ENCODE peak calls at places on chromosomes 1 and 21, in four cellular contexts. M is SK-N-SH, X is HepG2, C is H1. V is an unnamed sample.

GRCh38 chr1:156894001-156894400 is 483 bp downstream of the PEAR1 start:
- DNase-seq in M (no peak), X (no peak), C (no peak), V (no peak)

GRCh38 chr1:36743286-36744005 is 260.7 kb upstream of the CSF3R start:
- DNase-seq in M (no peak), X (no peak), C (no peak), V (no peak)

GRCh38 chr1:32969556-32969955 is 4.9 kb upstream of the RNF19B start:
- DNase-seq in M (no peak), X (no peak), C (no peak), V (no peak)

GRCh38 chr1:29640428-29640785 is 404.1 kb downstream of the PTPRU start:
- DNase-seq in M (no peak), X (no peak), C (peak; percentile 28), V (no peak)

GRCh38 chr1:83773059-83773458 is 225.9 kb downstream of the TTLL7 start:
- DNase-seq in M (no peak), X (no peak), C (no peak), V (no peak)

GRCh38 chr1:150763018-150763417 is 2.6 kb downstream of the CTSS start:
- DNase-seq in M (no peak), X (no peak), C (no peak), V (no peak)

GRCh38 chr1:14552246-14552970 is 46.1 kb upstream of the KAZN start:
- DNase-seq in M (no peak), X (no peak), C (no peak), V (no peak)

GRCh38 chr1:39761557-39762260 is 9.4 kb downstream of the OXCT2 start:
- DNase-seq in M (no peak), X (no peak), C (no peak), V (no peak)

GRCh38 chr1:41313661-41314131 is 47.5 kb upstream of the FOXO6 start:
- DNase-seq in M (peak; percentile 47), X (peak; percentile 24), C (peak; percentile 70), V (no peak)

GRCh38 chr1:179767177-179767581 is 24.1 kb downstream of the FAM163A start:
- DNase-seq in M (peak; percentile 84), X (no peak), C (no peak), V (no peak)

GRCh38 chr1:201332616-201333335 is 44.7 kb downstream of the TNNT2 start:
- DNase-seq in M (no peak), X (no peak), C (no peak), V (no peak)

GRCh38 chr1:183595537-183595936 is 5.3 kb upstream of the NCF2 start:
- DNase-seq in M (no peak), X (no peak), C (no peak), V (no peak)

GRCh38 chr1:25651036-25651640 is 34.5 kb downstream of the MAN1C1 start:
- DNase-seq in M (peak; percentile 7), X (no peak), C (peak; percentile 43), V (no peak)

GRCh38 chr21:46082638-46083270 is 15.2 kb upstream of the COL6A2 start:
- DNase-seq in M (no peak), X (no peak), C (no peak), V (no peak)

GRCh38 chr1:70811815-70812214 is 235.8 kb downstream of the PTGER3 start:
- DNase-seq in M (no peak), X (no peak), C (no peak), V (no peak)

GRCh38 chr1:115134850-115135484 is 45.7 kb upstream of the TSPAN2 start:
- DNase-seq in M (no peak), X (no peak), C (no peak), V (no peak)

GRCh38 chr1:215526147-215526845 is 40.8 kb upstream of the KCTD3 start:
- DNase-seq in M (peak; percentile 15), X (peak; percentile 45), C (no peak), V (peak; percentile 16)
- TF ChIP-seq TCF12 in M (no peak), X (no peak), C (no peak), V (no peak)

GRCh38 chr21:14114251-14114650 is 96.5 kb downstream of the LIPI start:
- DNase-seq in M (no peak), X (no peak), C (no peak), V (no peak)
- TF ChIP-seq TCF12 in M (no peak), X (no peak), C (no peak), V (no peak)

DNA sequence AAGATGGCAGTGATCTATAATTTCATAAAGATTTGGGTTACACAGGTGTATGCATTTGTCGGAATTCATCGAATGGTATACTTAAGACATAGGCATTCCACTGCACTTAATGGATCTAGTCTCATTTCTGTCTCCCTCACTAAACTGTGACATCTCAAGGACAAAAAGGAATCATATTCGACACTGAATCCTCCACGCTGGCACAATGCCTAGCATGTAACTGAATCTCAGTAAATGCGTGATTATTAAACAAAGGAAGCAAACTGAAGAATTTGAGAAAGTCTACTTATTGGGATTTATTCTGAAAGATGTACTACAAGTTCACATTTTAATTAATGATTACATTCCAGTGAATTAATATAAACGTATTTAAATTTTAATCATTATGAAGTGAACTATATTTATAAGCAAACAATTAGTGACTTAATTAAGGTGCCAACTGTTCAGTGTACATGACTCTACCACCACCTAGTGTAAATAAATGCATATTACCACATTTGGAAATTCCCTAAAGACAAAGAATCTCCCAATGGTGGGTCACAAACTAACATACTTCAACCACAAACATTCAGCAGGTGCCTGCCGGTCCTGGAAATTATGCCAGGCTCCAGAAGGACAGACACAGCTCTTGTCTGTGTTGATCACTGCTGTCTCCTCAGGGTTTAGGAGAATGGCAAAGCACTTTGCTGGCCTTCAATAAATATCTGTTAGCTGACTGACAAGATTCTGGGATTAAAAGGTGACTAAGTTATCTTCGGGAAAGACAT is 56.4 kb downstream of the SMYD3 start:
- DNase-seq in M (peak; percentile 42), X (peak; percentile 5), C (no peak), V (no peak)
- TF ChIP-seq TCF12 in M (no peak), X (no peak), C (no peak), V (no peak)

DNA sequence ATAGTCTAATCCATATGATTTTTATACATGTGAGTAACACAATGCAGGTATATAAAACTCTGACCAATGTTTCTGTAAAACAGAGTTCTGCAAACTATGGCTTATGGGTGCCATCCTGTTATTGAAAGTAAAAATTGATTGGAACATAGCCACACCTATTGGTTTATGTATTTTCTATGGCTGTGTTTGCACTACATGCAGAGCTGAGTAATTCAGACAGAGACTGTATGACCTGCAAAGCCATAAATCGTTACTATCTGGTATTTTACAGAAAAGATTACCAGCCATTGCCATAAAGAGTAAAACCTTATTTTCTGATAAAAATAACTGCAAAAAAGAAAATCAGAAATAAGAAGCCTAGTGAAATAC is 13.1 kb downstream of the GBP1 start:
- DNase-seq in M (no peak), X (no peak), C (no peak), V (no peak)
- TF ChIP-seq TCF12 in M (no peak), X (no peak), C (no peak), V (no peak)

GRCh38 chr1:51231121-51231520 is 5.0 kb upstream of the RNF11 start:
- DNase-seq in M (no peak), X (no peak), C (no peak), V (no peak)
- TF ChIP-seq TCF12 in M (no peak), X (no peak), C (no peak), V (no peak)

DNA sequence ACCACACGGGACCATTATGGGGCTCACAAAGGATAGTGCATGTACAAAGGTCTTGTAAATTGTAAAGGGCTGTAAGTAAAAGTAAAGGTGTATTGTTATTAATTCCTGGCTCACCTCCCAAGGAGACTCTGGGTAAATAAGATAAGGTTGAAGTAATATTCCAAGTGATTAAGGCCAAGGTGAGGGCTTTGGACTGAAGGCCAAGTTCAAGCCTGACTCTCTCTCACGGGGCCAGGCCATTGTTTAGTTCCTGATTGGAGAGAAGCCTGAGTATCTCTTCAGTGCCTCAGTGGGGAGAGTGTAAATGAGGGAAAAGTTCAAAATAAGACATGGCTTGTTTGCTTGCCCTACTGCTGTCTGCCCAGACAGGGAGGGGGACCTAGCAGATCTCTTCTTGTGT is 19.5 kb upstream of the ZFYVE9 start:
- DNase-seq in M (no peak), X (no peak), C (no peak), V (no peak)
- TF ChIP-seq TCF12 in M (no peak), X (no peak), C (no peak), V (no peak)

GRCh38 chr1:203506821-203507220 is 12.9 kb downstream of the OPTC start:
- DNase-seq in M (no peak), X (no peak), C (no peak), V (no peak)
- TF ChIP-seq TCF12 in M (no peak), X (no peak), C (no peak), V (no peak)

GRCh38 chr1:7956218-7957032 is 5.1 kb upstream of the PARK7 start:
- DNase-seq in M (no peak), X (no peak), C (no peak), V (no peak)
- TF ChIP-seq TCF12 in M (no peak), X (no peak), C (no peak), V (no peak)

DNA sequence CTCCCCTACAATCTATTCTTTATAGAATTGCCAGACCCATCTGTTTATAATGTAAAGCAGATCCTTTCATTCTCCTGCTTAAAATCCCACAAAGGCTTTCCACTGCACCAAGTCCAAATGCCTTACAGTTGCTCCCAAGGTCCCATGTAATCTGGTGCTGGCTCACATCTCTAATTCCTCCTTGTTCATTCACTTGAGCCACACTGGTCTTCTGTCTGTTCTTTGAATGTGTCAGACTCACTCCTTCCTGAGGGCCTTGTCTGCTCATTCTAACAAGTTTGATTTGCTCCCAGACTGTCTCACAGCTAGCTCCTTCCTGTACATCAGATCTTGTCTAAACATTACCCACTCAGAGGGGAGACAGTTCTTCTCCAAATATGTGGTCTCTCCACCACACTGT is 38.9 kb downstream of the ALG14 start:
- DNase-seq in M (no peak), X (no peak), C (no peak), V (no peak)
- TF ChIP-seq TCF12 in M (peak; percentile 37), X (no peak), C (no peak), V (no peak)

GRCh38 chr1:42979037-42979432 is 20.4 kb upstream of the SLC2A1 start:
- DNase-seq in M (no peak), X (no peak), C (no peak), V (no peak)
- TF ChIP-seq TCF12 in M (no peak), X (no peak), C (no peak), V (no peak)

V was measured in GM12878.